ENCODE peak calls at places on chromosomes 7 and 10, in five cellular contexts. U is neuronal stem cell, P is H9, G is H1, W is mesenchymal stem cell. S is an unnamed sample.

GRCh38 chr7:151893405-151893923 is 16.5 kb upstream of the PRKAG2 start:
- DNase-seq in U (no peak), P (no peak), G (no peak), W (no peak), S (no peak)

GRCh38 chr7:159115601-159116501 is 28.8 kb downstream of the VIPR2 start:
- DNase-seq in U (no peak), P (no peak), G (no peak), W (no peak), S (no peak)

GRCh38 chr10:65358565-65358964 is 1567.3 kb upstream of the LRRTM3 start:
- DNase-seq in U (no peak), P (peak; percentile 46), G (no peak), W (peak; percentile 40), S (no peak)

GRCh38 chr7:139871820-139872219 is 42.8 kb downstream of the TBXAS1 start:
- DNase-seq in U (no peak), P (no peak), G (no peak), W (peak; percentile 24), S (no peak)

GRCh38 chr10:59781511-59781910 is 28.3 kb upstream of the MRLN start:
- DNase-seq in U (no peak), P (no peak), G (no peak), W (no peak), S (peak; percentile 41)

GRCh38 chr10:71378341-71379117 is 18.2 kb upstream of the CDH23 start:
- DNase-seq in U (no peak), P (no peak), G (no peak), W (no peak), S (no peak)

GRCh38 chr10:34727595-34728033 is 87.5 kb downstream of the PARD3 start:
- DNase-seq in U (no peak), P (no peak), G (no peak), W (peak; percentile 21), S (peak; percentile 43)

GRCh38 chr10:78846770-78847169 is 222.0 kb upstream of the ZMIZ1 start:
- DNase-seq in U (no peak), P (no peak), G (no peak), W (no peak), S (no peak)

GRCh38 chr7:39847227-39847626 is 102.8 kb upstream of the CDK13 start:
- DNase-seq in U (no peak), P (no peak), G (no peak), W (no peak), S (peak; percentile 63)

GRCh38 chr10:19815478-19816419 is 483 bp upstream of the PLXDC2 start:
- DNase-seq in U (peak; percentile 76), P (peak; percentile 86), G (peak; percentile 87), W (peak; percentile 91), S (peak; percentile 65)

GRCh38 chr7:149569025-149569725 is 71.6 kb upstream of the ZNF746 start:
- DNase-seq in U (no peak), P (peak; percentile 65), G (peak; percentile 54), W (peak; percentile 33), S (peak; percentile 90)

GRCh38 chr7:36408589-36408988 is 18.9 kb downstream of the ANLN start:
- DNase-seq in U (no peak), P (no peak), G (no peak), W (peak; percentile 29), S (no peak)

GRCh38 chr7:106021211-106022067 is 58.4 kb downstream of the CDHR3 start:
- DNase-seq in U (no peak), P (no peak), G (no peak), W (no peak), S (peak; percentile 92)

GRCh38 chr7:99095698-99096097 is 48.2 kb downstream of the SMURF1 start:
- DNase-seq in U (no peak), P (no peak), G (no peak), W (peak; percentile 30), S (no peak)
- H2AFZ ChIP-seq in U (no peak overlapping the region), P (no peak overlapping the region), G (no peak overlapping the region), W (no peak overlapping the region), S (no peak overlapping the region)

GRCh38 chr10:130740788-130741785 is 570.4 kb downstream of the TCERG1L start:
- DNase-seq in U (no peak), P (no peak), G (no peak), W (no peak), S (no peak)
- H2BK12ac ChIP-seq in U (no peak overlapping the region), P (no peak overlapping the region), G (no peak overlapping the region), W (no peak overlapping the region), S (no peak overlapping the region)

DNA sequence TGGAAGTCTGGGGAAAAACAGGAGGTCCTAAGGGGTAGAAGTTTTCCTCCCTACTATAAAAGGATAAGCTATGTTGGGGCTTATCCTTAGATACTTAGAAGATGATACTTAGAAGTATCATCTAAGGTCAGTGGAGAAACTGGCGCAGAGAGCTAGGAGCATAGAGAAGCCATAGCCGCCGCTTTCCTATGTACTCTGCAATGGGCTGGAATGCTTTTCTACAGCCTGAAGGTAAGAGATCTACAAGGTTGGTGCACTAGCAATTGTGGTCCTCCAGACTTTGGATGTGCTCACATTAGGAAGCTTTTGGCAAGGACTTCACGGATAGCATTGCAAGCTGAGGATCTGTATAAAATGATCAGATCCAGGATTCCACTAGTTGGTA is 12.4 kb upstream of the OPTN start:
- DNase-seq in U (no peak), P (no peak), G (no peak), W (no peak), S (no peak)
- H3K4me2 ChIP-seq in U (no peak overlapping the region), P (no peak overlapping the region), G (no peak overlapping the region), W (no peak overlapping the region), S (no peak overlapping the region)

GRCh38 chr7:74042746-74043522 is 15.0 kb downstream of the ELN start:
- DNase-seq in U (no peak), P (no peak), G (no peak), W (no peak), S (no peak)
- H2AFZ ChIP-seq in U (peak overlapping the region; percentile 77), P (no peak overlapping the region), G (peak overlapping the region; percentile 64), W (no peak overlapping the region), S (no peak overlapping the region)

DNA sequence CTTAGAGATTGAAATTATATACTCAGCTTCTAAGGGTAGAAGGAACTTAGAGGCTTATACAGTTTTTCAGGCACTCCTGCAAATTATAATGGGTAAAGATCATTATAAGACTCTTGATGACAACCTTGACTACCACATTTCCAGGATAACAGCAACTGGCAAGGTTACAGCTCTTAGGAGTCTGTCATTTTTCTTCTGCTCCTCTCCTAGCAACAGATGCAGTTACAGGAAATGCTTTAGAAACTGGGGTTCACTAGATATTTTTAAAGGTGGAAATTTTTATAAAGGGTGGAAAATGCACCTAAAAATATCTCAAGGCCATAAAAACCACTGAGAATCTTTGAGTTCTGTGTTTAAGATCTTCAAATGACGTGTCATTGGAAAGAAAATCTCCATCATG is 185.8 kb downstream of the RELN start:
- DNase-seq in U (no peak), P (no peak), G (no peak), W (no peak), S (no peak)
- H2BK12ac ChIP-seq in U (no peak overlapping the region), P (no peak overlapping the region), G (no peak overlapping the region), W (no peak overlapping the region), S (no peak overlapping the region)

GRCh38 chr7:46759711-46760480 is 822.0 kb downstream of the TNS3 start:
- DNase-seq in U (no peak), P (no peak), G (no peak), W (peak; percentile 62), S (no peak)

GRCh38 chr7:46763348-46763747 is 818.6 kb downstream of the TNS3 start:
- DNase-seq in U (no peak), P (no peak), G (no peak), W (no peak), S (no peak)

GRCh38 chr7:46767071-46767470 is 814.8 kb downstream of the TNS3 start:
- DNase-seq in U (no peak), P (no peak), G (no peak), W (no peak), S (no peak)

GRCh38 chr7:46764100-46764941 is 817.6 kb downstream of the TNS3 start:
- DNase-seq in U (no peak), P (no peak), G (no peak), W (peak; percentile 95), S (no peak)
- H3K4me2 ChIP-seq in U (no peak overlapping the region), P (no peak overlapping the region), G (no peak overlapping the region), W (no peak overlapping the region), S (no peak overlapping the region)

DNA sequence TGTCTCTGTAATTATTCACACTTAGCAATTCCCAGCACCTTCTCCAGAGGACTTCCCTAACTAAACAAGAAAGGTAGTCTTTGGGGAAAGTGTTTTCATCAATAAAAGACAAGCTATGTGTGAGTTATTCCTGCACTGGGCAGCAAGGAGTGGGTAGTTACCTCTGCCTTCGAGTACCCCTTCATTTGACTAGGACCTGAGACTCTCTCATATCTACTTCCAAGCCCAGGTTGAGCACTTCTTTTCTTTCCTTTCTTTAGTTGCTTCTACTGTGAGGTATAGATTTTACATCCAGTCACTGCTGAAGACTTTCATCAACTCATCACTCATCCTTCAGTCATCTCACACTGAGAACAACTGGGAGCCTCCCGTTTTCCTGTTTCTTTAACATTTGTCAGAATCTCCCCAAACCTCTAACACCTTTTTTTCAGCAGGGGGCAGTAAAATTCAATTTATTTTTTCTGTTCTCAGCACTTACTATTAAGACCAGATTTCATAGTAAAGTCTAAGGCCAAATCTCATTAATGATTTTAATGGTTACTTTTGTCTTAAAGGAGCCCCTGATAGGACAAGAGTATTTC is 80.1 kb upstream of the PRSS1 start:
- DNase-seq in U (peak; percentile 4), P (no peak), G (no peak), W (peak; percentile 3), S (peak; percentile 6)
- H2AFZ ChIP-seq in U (no peak overlapping the region), P (no peak overlapping the region), G (no peak overlapping the region), W (no peak overlapping the region), S (no peak overlapping the region)